ENCODE peak calls at places on chromosome 21, in ten cellular contexts. M, N, F, G, U, J, S, R, E and Q are unnamed samples.

GRCh38 chr21:15050588-15051377 is 14.0 kb downstream of the NRIP1 start:
- DNase-seq in M (no peak), N (no peak), F (no peak), G (no peak), U (no peak), J (no peak), S (no peak), R (no peak), E (no peak), Q (no peak)

GRCh38 chr21:40466893-40467483 is 380.0 kb downstream of the DSCAM start:
- DNase-seq in M (no peak), N (no peak), F (no peak), G (no peak), U (no peak), J (no peak), S (no peak), R (peak), E (peak), Q (no peak)

GRCh38 chr21:14989359-14989758 is 75.4 kb downstream of the NRIP1 start:
- DNase-seq in M (no peak), N (no peak), F (no peak), G (no peak), U (no peak), J (no peak), S (no peak), R (no peak), E (no peak), Q (no peak)

GRCh38 chr21:44871576-44872265 is 1.8 kb downstream of the PTTG1IP start:
- DNase-seq in M (no peak), N (no peak), F (no peak), G (no peak), U (no peak), J (no peak), S (no peak), R (peak), E (peak), Q (no peak)

GRCh38 chr21:27371688-27372331 is 404.9 kb upstream of the ADAMTS5 start:
- DNase-seq in M (no peak), N (no peak), F (no peak), G (no peak), U (no peak), J (no peak), S (no peak), R (peak), E (no peak), Q (no peak)

GRCh38 chr21:32353002-32353711 is 39.7 kb downstream of the URB1 start:
- DNase-seq in M (no peak), N (no peak), F (no peak), G (no peak), U (no peak), J (no peak), S (no peak), R (no peak), E (no peak), Q (no peak)

GRCh38 chr21:29034678-29035077 is 10.2 kb downstream of the USP16 start:
- DNase-seq in M (no peak), N (no peak), F (no peak), G (no peak), U (no peak), J (no peak), S (no peak), R (no peak), E (no peak), Q (no peak)

GRCh38 chr21:20570824-20571232 is 427.4 kb upstream of the NCAM2 start:
- DNase-seq in M (no peak), N (no peak), F (no peak), G (no peak), U (no peak), J (no peak), S (no peak), R (peak), E (no peak), Q (peak)

GRCh38 chr21:46368533-46369285 is 44.8 kb downstream of the PCNT start:
- DNase-seq in M (no peak), N (no peak), F (no peak), G (no peak), U (peak), J (no peak), S (no peak), R (no peak), E (no peak), Q (no peak)

GRCh38 chr21:32415451-32415850 is 2.9 kb downstream of the EVA1C start:
- DNase-seq in M (no peak), N (no peak), F (no peak), G (no peak), U (no peak), J (no peak), S (no peak), R (no peak), E (no peak), Q (no peak)

GRCh38 chr21:42701706-42702456 is 48.5 kb downstream of the PDE9A start:
- DNase-seq in M (no peak), N (no peak), F (no peak), G (no peak), U (no peak), J (no peak), S (no peak), R (no peak), E (no peak), Q (no peak)

GRCh38 chr21:42696516-42697040 is 43.2 kb downstream of the PDE9A start:
- DNase-seq in M (no peak), N (no peak), F (no peak), G (no peak), U (no peak), J (no peak), S (no peak), R (no peak), E (no peak), Q (no peak)

GRCh38 chr21:42698730-42699129 is 45.3 kb downstream of the PDE9A start:
- DNase-seq in M (no peak), N (no peak), F (no peak), G (no peak), U (no peak), J (no peak), S (no peak), R (no peak), E (no peak), Q (no peak)

GRCh38 chr21:42696026-42696380 is 42.6 kb downstream of the PDE9A start:
- DNase-seq in M (no peak), N (no peak), F (no peak), G (no peak), U (no peak), J (no peak), S (no peak), R (no peak), E (no peak), Q (no peak)

DNA sequence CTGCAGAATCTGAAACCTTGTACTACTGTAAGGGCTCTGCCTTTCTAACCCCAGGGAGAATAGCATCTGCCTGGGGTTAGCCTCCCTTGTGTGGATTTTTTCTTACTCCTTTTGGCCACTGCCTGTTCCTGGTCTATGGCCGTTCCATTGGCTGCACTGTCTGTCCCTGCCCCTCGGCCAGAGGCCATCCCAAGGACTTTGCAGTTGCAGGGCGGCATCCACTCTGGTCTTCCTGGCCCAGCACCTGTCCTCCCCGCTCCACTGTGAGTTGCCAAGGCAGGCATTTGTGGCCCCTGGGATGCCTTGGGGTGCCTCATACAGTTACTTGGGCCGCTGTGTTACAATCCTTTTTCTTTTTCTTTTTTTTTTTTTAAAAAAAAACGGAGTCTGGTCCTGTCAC is 45.8 kb downstream of the PDE9A start:
- DNase-seq in M (no peak), N (no peak), F (no peak), G (no peak), U (no peak), J (no peak), S (no peak), R (no peak), E (no peak), Q (no peak)
- TF ChIP-seq CTCF in M (no peak), N (no peak), F (no peak), G (no peak), U (no peak), J (no peak), S (no peak), R (no peak), E (no peak), Q (no peak)

GRCh38 chr21:18369115-18369514 is 34.5 kb downstream of the TMPRSS15 start:
- DNase-seq in M (no peak), N (no peak), F (no peak), G (no peak), U (peak), J (no peak), S (no peak), R (no peak), E (peak), Q (peak)
- TF ChIP-seq CTCF in M (peak), N (no peak), F (no peak), G (peak), U (peak), J (no peak), S (no peak), R (no peak), E (no peak), Q (peak)

DNA sequence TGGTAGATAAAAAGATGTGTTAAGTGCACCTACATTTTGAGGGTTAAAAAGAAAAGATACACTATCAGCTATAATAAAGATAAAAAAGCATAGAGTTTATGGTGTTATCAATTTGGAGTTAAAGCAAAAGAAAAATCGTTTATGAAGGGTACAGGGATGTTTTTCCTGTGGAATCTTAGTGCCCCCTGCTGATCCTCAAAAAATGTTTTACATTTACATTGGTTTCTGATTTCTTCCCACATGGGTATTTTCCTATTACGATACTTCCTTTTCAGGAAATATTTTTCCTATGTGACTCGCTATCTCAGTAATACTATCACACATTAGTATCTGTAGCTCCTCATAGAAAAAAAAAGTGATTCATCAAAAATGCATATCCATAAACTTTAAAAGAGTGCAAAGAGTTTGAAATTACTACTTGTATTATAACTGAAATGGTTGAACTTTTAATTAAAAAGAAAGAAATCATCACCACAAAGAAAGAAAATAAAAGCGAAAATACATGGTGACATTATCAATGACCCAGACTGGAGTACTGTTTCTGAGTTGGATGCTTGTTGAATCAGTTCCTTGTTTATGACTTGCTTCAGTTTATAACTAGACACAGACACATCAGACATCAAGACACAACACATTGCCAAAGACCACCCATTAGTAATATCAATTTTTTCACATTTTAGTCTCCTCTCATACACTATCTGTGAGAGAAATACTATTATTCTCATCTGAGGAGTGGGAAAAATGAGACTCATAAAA is 293.2 kb downstream of the MRPL39 start:
- DNase-seq in M (no peak), N (no peak), F (no peak), G (no peak), U (peak), J (no peak), S (no peak), R (no peak), E (peak), Q (no peak)
- TF ChIP-seq CTCF in M (no peak), N (peak), F (no peak), G (no peak), U (peak), J (no peak), S (no peak), R (no peak), E (no peak), Q (no peak)

DNA sequence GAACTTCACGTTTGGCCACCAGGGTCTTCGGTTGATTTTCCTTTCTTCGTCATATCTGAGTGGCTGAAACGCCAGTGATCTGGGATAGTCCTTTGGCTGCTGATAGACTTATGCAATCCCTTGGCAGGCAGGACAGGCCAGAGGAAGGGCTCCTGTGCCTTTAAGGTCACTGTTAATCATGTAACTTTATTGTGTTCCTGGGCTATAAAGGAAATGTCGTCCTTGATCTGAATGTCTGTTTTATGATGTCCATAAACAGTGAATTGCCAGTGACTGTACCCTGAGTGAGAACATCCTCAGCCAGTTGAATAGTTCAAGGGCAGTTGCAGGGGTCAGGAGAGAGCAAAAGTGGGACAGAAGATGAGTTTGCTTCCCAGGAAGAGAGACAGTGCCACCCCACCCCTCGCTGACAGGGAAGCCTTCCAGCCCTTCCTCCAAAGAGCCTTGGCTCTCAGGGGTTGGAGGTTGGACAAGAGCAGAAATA is 68.0 kb downstream of the PDE9A start:
- DNase-seq in M (no peak), N (no peak), F (no peak), G (no peak), U (no peak), J (no peak), S (no peak), R (no peak), E (no peak), Q (no peak)
- TF ChIP-seq CTCF in M (no peak), N (no peak), F (no peak), G (no peak), U (no peak), J (no peak), S (no peak), R (no peak), E (no peak), Q (no peak)

GRCh38 chr21:43864313-43864805 is 664 bp upstream of the AGPAT3 start:
- DNase-seq in M (peak), N (peak), F (no peak), G (peak), U (peak), J (no peak), S (peak), R (no peak), E (peak), Q (no peak)
- TF ChIP-seq CTCF in M (no peak), N (no peak), F (no peak), G (no peak), U (no peak), J (no peak), S (no peak), R (no peak), E (no peak), Q (no peak)

DNA sequence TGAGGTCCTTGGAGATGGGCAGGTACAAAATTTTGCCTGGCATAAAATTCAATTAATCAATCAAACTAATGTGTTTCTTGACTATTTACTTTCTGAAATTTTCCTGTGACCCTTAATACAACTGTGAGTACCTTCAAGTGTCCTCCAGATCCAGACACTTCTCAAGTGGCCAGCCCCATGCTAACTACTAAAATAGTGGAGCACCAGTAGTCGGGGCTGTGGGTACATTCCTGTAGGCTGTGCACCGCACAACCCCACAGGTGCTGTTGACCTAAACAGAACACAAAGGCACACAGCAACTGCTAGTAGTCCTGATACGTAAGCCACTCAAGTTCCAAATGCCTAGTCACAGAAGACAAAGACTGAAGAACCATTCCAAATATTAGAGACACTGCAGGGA is 36.6 kb downstream of the TMEM50B start:
- DNase-seq in M (no peak), N (peak), F (no peak), G (no peak), U (no peak), J (no peak), S (no peak), R (no peak), E (no peak), Q (no peak)
- TF ChIP-seq CTCF in M (no peak), N (no peak), F (no peak), G (no peak), U (no peak), J (no peak), S (no peak), R (no peak), E (no peak), Q (no peak)

DNA sequence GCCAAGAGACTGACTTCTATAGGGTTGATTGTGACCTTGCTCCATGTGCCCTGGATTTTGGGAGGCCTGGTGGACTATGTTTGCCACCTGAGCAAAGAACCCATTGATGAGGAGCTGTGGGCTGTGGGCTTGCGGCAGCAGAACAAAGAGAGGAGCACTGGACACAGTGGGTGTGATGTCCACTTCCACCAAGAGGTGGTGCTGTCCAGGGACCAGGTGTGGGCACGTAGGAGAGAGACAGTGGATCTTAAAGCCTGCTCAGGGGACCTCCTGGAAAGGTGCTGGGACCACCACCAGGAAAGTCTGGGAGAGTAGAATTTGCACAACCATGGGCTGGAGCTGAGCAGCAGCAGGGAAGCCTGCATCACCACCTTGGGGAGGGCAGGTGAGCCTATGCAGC is 106.7 kb upstream of the ETS2 start:
- DNase-seq in M (peak), N (no peak), F (no peak), G (no peak), U (no peak), J (no peak), S (peak), R (peak), E (no peak), Q (peak)
- TF ChIP-seq CTCF in M (no peak), N (no peak), F (peak), G (no peak), U (no peak), J (no peak), S (no peak), R (peak), E (no peak), Q (peak)

GRCh38 chr21:35696644-35697043 is 363.7 kb downstream of the SETD4 start:
- DNase-seq in M (no peak), N (no peak), F (no peak), G (no peak), U (no peak), J (no peak), S (no peak), R (no peak), E (no peak), Q (no peak)
- TF ChIP-seq CTCF in M (no peak), N (no peak), F (no peak), G (peak), U (no peak), J (no peak), S (no peak), R (no peak), E (no peak), Q (no peak)

GRCh38 chr21:31108969-31109368 is 70.7 kb upstream of the KRTAP19-8 start:
- DNase-seq in M (no peak), N (no peak), F (no peak), G (no peak), U (peak), J (no peak), S (no peak), R (peak), E (peak), Q (no peak)
- TF ChIP-seq CTCF in M (no peak), N (peak), F (no peak), G (peak), U (no peak), J (no peak), S (no peak), R (peak), E (peak), Q (no peak)